ENCODE peak calls at places on chromosomes 1 and 21, in eight cellular contexts. Z is activated B cell treated with CpG ODN at 0.5 μM for 24 hours, W is stomach, M is cardiac fibroblast, I is type B pancreatic cell, G is A549, F is RWPE1, Q is heart right ventricle. N is an unnamed sample.

GRCh38 chr1:108572182-108572581 is 12.3 kb downstream of the EEIG2 start:
- DNase-seq in Z (no peak), W (no peak), M (no peak), I (no peak), G (no peak), F (no peak), Q (no peak), N (no peak)

GRCh38 chr1:8184301-8184700 is 133.6 kb upstream of the SLC45A1 start:
- DNase-seq in Z (no peak), W (no peak), M (peak), I (no peak), G (peak), F (no peak), Q (no peak), N (no peak)

GRCh38 chr1:6523566-6523965 is 30.7 kb downstream of the NOL9 start:
- DNase-seq in Z (no peak), W (no peak), M (peak), I (no peak), G (peak), F (peak), Q (no peak), N (no peak)

GRCh38 chr1:91884459-91885290 is 1.3 kb downstream of the TGFBR3 start:
- DNase-seq in Z (no peak), W (peak), M (no peak), I (no peak), G (peak), F (no peak), Q (peak), N (no peak)

GRCh38 chr1:1183221-1183747 is 9.6 kb downstream of the TTLL10 start:
- DNase-seq in Z (peak), W (no peak), M (no peak), I (no peak), G (no peak), F (no peak), Q (no peak), N (no peak)

GRCh38 chr1:32201011-32201855 is 838 bp downstream of the CCDC28B start:
- DNase-seq in Z (peak), W (peak), M (peak), I (no peak), G (no peak), F (no peak), Q (peak), N (no peak)

GRCh38 chr1:203291201-203292096 is 13.9 kb upstream of the BTG2 start:
- DNase-seq in Z (no peak), W (peak), M (no peak), I (no peak), G (peak), F (no peak), Q (no peak), N (no peak)

GRCh38 chr1:40204855-40205254 is 42.9 kb upstream of the TMCO2 start:
- DNase-seq in Z (no peak), W (no peak), M (no peak), I (no peak), G (no peak), F (no peak), Q (no peak), N (no peak)

GRCh38 chr21:37435120-37435519 is 68.5 kb downstream of the DYRK1A start:
- DNase-seq in Z (no peak), W (no peak), M (peak), I (no peak), G (peak), F (peak), Q (peak), N (no peak)

GRCh38 chr1:26554781-26555180 is 25.2 kb downstream of the RPS6KA1 start:
- DNase-seq in Z (no peak), W (no peak), M (no peak), I (no peak), G (no peak), F (no peak), Q (no peak), N (no peak)

GRCh38 chr21:35051287-35051818 is 2.3 kb upstream of the RUNX1 start:
- DNase-seq in Z (peak), W (peak), M (peak), I (no peak), G (peak), F (peak), Q (peak), N (no peak)

GRCh38 chr21:29342394-29342957 is 43.8 kb downstream of the BACH1 start:
- DNase-seq in Z (no peak), W (no peak), M (peak), I (no peak), G (peak), F (peak), Q (peak), N (no peak)

GRCh38 chr1:32503153-32503552 is 36.1 kb upstream of the ZBTB8A start:
- DNase-seq in Z (no peak), W (no peak), M (no peak), I (no peak), G (no peak), F (no peak), Q (no peak), N (no peak)

GRCh38 chr1:9901148-9902059 is 8.7 kb downstream of the CTNNBIP1 start:
- DNase-seq in Z (no peak), W (peak), M (no peak), I (no peak), G (no peak), F (no peak), Q (peak), N (no peak)

GRCh38 chr21:36134820-36135390 is at the start of gene CBR3:
- DNase-seq in Z (peak), W (peak), M (peak), I (no peak), G (peak), F (peak), Q (peak), N (no peak)

GRCh38 chr1:181105134-181106021 is 16.9 kb downstream of the IER5 start:
- DNase-seq in Z (peak), W (peak), M (peak), I (peak), G (peak), F (peak), Q (peak), N (peak)

GRCh38 chr1:189432761-189433160 is 1044.9 kb downstream of the BRINP3 start:
- DNase-seq in Z (no peak), W (no peak), M (no peak), I (no peak), G (no peak), F (no peak), Q (no peak), N (no peak)

GRCh38 chr1:109782514-109782913 is 18.8 kb upstream of the EPS8L3 start:
- DNase-seq in Z (no peak), W (no peak), M (no peak), I (no peak), G (no peak), F (no peak), Q (no peak), N (no peak)

GRCh38 chr1:233543338-233544255 is 70.3 kb upstream of the KCNK1 start:
- DNase-seq in Z (no peak), W (no peak), M (peak), I (no peak), G (peak), F (peak), Q (no peak), N (no peak)

GRCh38 chr1:55421317-55421716 is 206.2 kb upstream of the USP24 start:
- DNase-seq in Z (no peak), W (no peak), M (peak), I (no peak), G (peak), F (no peak), Q (no peak), N (no peak)

GRCh38 chr1:12580054-12580887 is 37.7 kb downstream of the DHRS3 start:
- DNase-seq in Z (no peak), W (no peak), M (no peak), I (no peak), G (no peak), F (no peak), Q (peak), N (no peak)

GRCh38 chr1:47624531-47624930 is 186.7 kb downstream of the FOXD2 start:
- DNase-seq in Z (no peak), W (peak), M (no peak), I (peak), G (no peak), F (peak), Q (peak), N (peak)

GRCh38 chr1:19384113-19384512 is 72.0 kb downstream of the SLC66A1 start:
- DNase-seq in Z (no peak), W (no peak), M (peak), I (no peak), G (peak), F (no peak), Q (peak), N (no peak)

GRCh38 chr21:43361127-43361492 is 65.8 kb downstream of the SIK1 start:
- DNase-seq in Z (no peak), W (no peak), M (peak), I (no peak), G (no peak), F (no peak), Q (peak), N (no peak)

GRCh38 chr1:23867542-23867952 is 543 bp downstream of the FUCA1 start:
- DNase-seq in Z (no peak), W (no peak), M (no peak), I (no peak), G (no peak), F (peak), Q (no peak), N (no peak)

GRCh38 chr1:167454304-167454928 is 63.9 kb downstream of the CD247 start:
- DNase-seq in Z (no peak), W (no peak), M (peak), I (no peak), G (peak), F (no peak), Q (no peak), N (no peak)

GRCh38 chr1:41762251-41762650 is 156.5 kb downstream of the HIVEP3 start:
- DNase-seq in Z (no peak), W (no peak), M (no peak), I (no peak), G (no peak), F (no peak), Q (no peak), N (no peak)

GRCh38 chr1:45654540-45655280 is 30.9 kb upstream of the CCDC17 start:
- DNase-seq in Z (no peak), W (no peak), M (peak), I (no peak), G (no peak), F (no peak), Q (no peak), N (no peak)

GRCh38 chr1:92486251-92487077 is at the start of gene GFI1:
- DNase-seq in Z (peak), W (peak), M (peak), I (no peak), G (no peak), F (no peak), Q (no peak), N (no peak)

GRCh38 chr1:227780101-227781044 is 35.1 kb upstream of the PRSS38 start:
- DNase-seq in Z (peak), W (peak), M (no peak), I (peak), G (no peak), F (no peak), Q (peak), N (peak)

GRCh38 chr1:14377386-14377785 is 221.1 kb upstream of the KAZN start:
- DNase-seq in Z (no peak), W (no peak), M (no peak), I (no peak), G (no peak), F (no peak), Q (no peak), N (no peak)

GRCh38 chr21:15552914-15553491 is 176.8 kb upstream of the USP25 start:
- DNase-seq in Z (no peak), W (no peak), M (peak), I (no peak), G (peak), F (peak), Q (no peak), N (no peak)

GRCh38 chr1:86140481-86140880 is 16.1 kb downstream of the COL24A1 start:
- DNase-seq in Z (no peak), W (no peak), M (no peak), I (no peak), G (no peak), F (no peak), Q (no peak), N (no peak)

GRCh38 chr1:40861227-40862003 is 748 bp downstream of the CITED4 start:
- DNase-seq in Z (peak), W (peak), M (peak), I (no peak), G (no peak), F (peak), Q (peak), N (no peak)

GRCh38 chr1:19735419-19736127 is 64.1 kb downstream of the TMCO4 start:
- DNase-seq in Z (no peak), W (no peak), M (peak), I (no peak), G (peak), F (peak), Q (peak), N (no peak)

GRCh38 chr21:41387042-41387819 is 25.4 kb downstream of the MX2 start:
- DNase-seq in Z (no peak), W (no peak), M (no peak), I (no peak), G (no peak), F (no peak), Q (no peak), N (no peak)

GRCh38 chr1:8910914-8911313 is 32.4 kb upstream of the ENO1 start:
- DNase-seq in Z (no peak), W (no peak), M (no peak), I (no peak), G (peak), F (no peak), Q (no peak), N (no peak)

GRCh38 chr1:170027760-170028159 is 46.7 kb downstream of the KIFAP3 start:
- DNase-seq in Z (no peak), W (no peak), M (peak), I (no peak), G (peak), F (no peak), Q (no peak), N (no peak)

GRCh38 chr1:93678966-93679480 is 2.6 kb downstream of the BCAR3 start:
- DNase-seq in Z (no peak), W (no peak), M (peak), I (no peak), G (no peak), F (no peak), Q (no peak), N (no peak)

GRCh38 chr1:8174807-8175206 is 143.1 kb upstream of the SLC45A1 start:
- DNase-seq in Z (no peak), W (peak), M (no peak), I (no peak), G (peak), F (no peak), Q (no peak), N (no peak)

GRCh38 chr21:31538821-31539220 is 120.7 kb upstream of the SOD1 start:
- DNase-seq in Z (no peak), W (no peak), M (no peak), I (no peak), G (no peak), F (no peak), Q (no peak), N (no peak)

GRCh38 chr21:31536138-31536537 is 123.4 kb upstream of the SOD1 start:
- DNase-seq in Z (no peak), W (no peak), M (no peak), I (no peak), G (no peak), F (no peak), Q (no peak), N (no peak)

GRCh38 chr21:31543191-31543590 is 116.3 kb upstream of the SOD1 start:
- DNase-seq in Z (no peak), W (no peak), M (peak), I (no peak), G (no peak), F (no peak), Q (no peak), N (no peak)

DNA sequence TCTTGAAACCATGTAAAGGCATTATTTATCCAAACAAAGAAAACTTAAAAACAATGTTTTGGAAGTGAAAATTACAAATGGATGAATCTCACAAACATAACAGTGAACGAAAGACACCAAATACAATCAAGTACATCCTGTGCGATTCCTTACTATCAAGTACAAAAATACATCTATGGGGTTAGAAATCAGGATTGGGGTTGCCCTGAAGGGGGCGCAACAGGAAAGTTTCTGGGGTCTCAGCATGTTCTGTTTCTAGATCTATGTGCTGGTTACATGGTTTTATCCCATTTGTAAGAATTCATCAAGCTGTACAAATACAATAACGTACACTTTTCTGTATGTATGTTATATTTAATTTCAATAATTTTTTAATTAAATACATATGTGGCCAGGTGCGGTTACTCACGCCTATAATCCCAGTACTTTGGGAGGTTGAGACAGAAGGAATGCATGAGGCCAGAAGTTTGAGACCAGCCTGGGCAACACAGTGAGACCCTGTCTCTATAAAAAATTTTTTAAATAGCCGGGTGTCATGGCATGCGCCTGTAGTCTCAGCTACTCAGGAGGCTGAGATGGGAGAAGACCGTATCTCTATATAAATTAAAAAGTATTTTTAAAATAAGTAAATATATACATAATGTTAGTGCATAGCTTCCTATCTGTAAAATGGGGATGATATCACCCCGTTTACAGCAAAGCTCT is 121.5 kb upstream of the SOD1 start:
- DNase-seq in Z (no peak), W (no peak), M (no peak), I (no peak), G (no peak), F (no peak), Q (no peak), N (no peak)
- TF ChIP-seq CTCF in Z (no peak), W (no peak), M (no peak), I (peak), G (no peak), F (no peak), Q (no peak), N (peak)

GRCh38 chr1:44635439-44635838 is 38.8 kb downstream of the TMEM53 start:
- DNase-seq in Z (no peak), W (no peak), M (no peak), I (no peak), G (no peak), F (no peak), Q (no peak), N (no peak)

GRCh38 chr1:44640178-44640865 is 34.0 kb downstream of the TMEM53 start:
- DNase-seq in Z (no peak), W (no peak), M (no peak), I (no peak), G (no peak), F (no peak), Q (peak), N (no peak)

GRCh38 chr1:44636711-44637589 is 37.3 kb downstream of the TMEM53 start:
- DNase-seq in Z (no peak), W (no peak), M (peak), I (no peak), G (no peak), F (peak), Q (no peak), N (no peak)

GRCh38 chr1:44636067-44636466 is 38.2 kb downstream of the TMEM53 start:
- DNase-seq in Z (no peak), W (no peak), M (no peak), I (no peak), G (no peak), F (no peak), Q (no peak), N (no peak)

GRCh38 chr1:44637590-44638411 is 36.5 kb downstream of the TMEM53 start:
- DNase-seq in Z (no peak), W (no peak), M (no peak), I (no peak), G (no peak), F (no peak), Q (no peak), N (no peak)
- TF ChIP-seq CTCF in Z (no peak), W (no peak), M (no peak), I (no peak), G (no peak), F (no peak), Q (no peak), N (no peak)

DNA sequence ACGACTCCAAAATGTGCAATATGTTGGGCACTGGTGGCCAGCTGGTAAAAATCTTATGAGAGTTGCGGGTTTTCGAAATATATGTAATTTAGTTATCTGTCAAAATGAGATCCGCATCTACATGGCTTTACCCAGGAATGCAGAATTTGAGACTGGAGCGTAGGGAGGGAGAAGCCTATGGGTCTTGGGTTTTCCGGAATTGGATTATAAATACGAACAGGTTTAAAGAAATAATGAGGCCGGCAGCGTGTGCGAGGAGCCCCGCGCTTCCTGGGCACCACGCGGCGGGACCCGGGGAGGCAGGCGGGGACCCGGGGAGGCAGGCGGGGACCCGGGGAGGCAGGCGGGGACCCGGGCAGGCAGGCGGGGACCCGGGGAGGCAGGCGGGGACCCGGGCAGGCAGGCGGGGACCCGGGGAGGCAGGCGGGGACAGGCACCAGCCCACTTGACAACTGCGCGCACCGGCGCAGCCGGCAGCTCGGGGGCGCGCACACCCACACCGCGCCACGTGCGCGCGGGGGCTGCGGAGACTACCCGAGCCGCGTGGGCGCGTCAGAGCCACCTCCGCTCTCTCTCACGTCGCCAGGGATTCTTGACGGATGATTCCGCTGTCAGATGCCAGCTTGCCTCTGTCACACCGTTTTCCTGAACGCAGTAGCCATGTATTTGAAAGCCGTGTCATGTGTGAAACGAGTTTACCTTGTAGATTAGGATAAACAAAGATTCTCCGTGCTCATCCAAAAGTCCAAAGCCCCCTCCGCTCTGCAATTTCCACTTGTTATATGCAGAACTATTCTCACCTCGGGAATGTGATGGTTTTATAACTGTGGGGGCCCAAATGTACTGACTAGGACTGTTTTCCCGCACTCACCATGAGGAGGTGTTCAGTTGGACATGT is 54.3 kb upstream of the HNRNPU start:
- DNase-seq in Z (peak), W (peak), M (peak), I (no peak), G (peak), F (no peak), Q (peak), N (no peak)
- TF ChIP-seq CTCF in Z (no peak), W (peak), M (no peak), I (no peak), G (no peak), F (no peak), Q (no peak), N (peak)

DNA sequence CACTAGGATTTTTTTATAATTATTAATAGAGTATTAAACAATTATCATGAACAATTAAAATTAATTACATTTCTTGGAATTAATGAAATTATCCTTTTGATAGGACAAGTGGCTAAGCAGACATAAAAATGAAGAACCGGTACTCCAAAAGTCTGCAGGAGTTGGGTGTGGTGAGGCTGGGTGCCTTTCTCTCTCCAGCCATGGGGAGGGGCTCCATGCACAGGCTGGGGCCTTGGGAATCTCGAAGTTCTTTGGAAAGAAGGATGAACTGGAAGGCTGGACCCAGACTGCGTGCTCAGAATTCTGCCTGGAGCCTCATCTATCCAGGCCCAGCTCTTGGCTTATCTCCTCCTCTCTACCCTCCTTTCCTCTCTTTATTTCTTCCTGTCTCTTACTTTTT is 94.1 kb downstream of the ACTL8 start:
- DNase-seq in Z (no peak), W (no peak), M (peak), I (no peak), G (no peak), F (no peak), Q (no peak), N (no peak)
- TF ChIP-seq CTCF in Z (no peak), W (no peak), M (peak), I (no peak), G (no peak), F (no peak), Q (no peak), N (no peak)

N was measured in osteocyte.